ENCODE peak calls at places on chromosomes 12 and 14, in four cellular contexts. One of them, this sample, is unnamed.

GRCh38 chr14:81716953-81717352 is 183.3 kb upstream of the SEL1L start:
- DNase-seq in prostate gland: no peak
- DNase-seq in gastrocnemius medialis: no peak
- DNase-seq in stimulated activated effector memory CD8-positive, alpha-beta T cell treated with anti-CD3 and anti-CD28 coated beads, Interleukin-12 subunit alpha, Interleukin-12 subunit beta, amount 100 ng/mL, for 72 hours: no peak
- DNase-seq in this sample: no peak

GRCh38 chr12:90905691-90906370 is 49.1 kb downstream of the CCER1 start:
- DNase-seq in gastrocnemius medialis: no peak
- DNase-seq in stimulated activated effector memory CD8-positive, alpha-beta T cell treated with anti-CD3 and anti-CD28 coated beads, Interleukin-12 subunit alpha, Interleukin-12 subunit beta, amount 100 ng/mL, for 72 hours: no peak
- DNase-seq in prostate gland: no peak
- DNase-seq in this sample: no peak

GRCh38 chr12:7439579-7440505 is 4.1 kb downstream of the CD163L1 start:
- DNase-seq in stimulated activated effector memory CD8-positive, alpha-beta T cell treated with anti-CD3 and anti-CD28 coated beads, Interleukin-12 subunit alpha, Interleukin-12 subunit beta, amount 100 ng/mL, for 72 hours: no peak
- DNase-seq in prostate gland: no peak
- DNase-seq in gastrocnemius medialis: no peak
- DNase-seq in this sample: no peak

GRCh38 chr12:117674313-117674712 is 294.5 kb downstream of the KSR2 start:
- DNase-seq in stimulated activated effector memory CD8-positive, alpha-beta T cell treated with anti-CD3 and anti-CD28 coated beads, Interleukin-12 subunit alpha, Interleukin-12 subunit beta, amount 100 ng/mL, for 72 hours: no peak
- DNase-seq in prostate gland: no peak
- DNase-seq in gastrocnemius medialis: no peak
- DNase-seq in this sample: no peak

GRCh38 chr12:538731-539539 is 79.2 kb downstream of the B4GALNT3 start:
- DNase-seq in stimulated activated effector memory CD8-positive, alpha-beta T cell treated with anti-CD3 and anti-CD28 coated beads, Interleukin-12 subunit alpha, Interleukin-12 subunit beta, amount 100 ng/mL, for 72 hours: no peak
- DNase-seq in gastrocnemius medialis: no peak
- DNase-seq in prostate gland: peak
- DNase-seq in this sample: no peak

GRCh38 chr14:35687335-35687939 is 121.7 kb downstream of the RALGAPA1 start:
- DNase-seq in stimulated activated effector memory CD8-positive, alpha-beta T cell treated with anti-CD3 and anti-CD28 coated beads, Interleukin-12 subunit alpha, Interleukin-12 subunit beta, amount 100 ng/mL, for 72 hours: no peak
- DNase-seq in gastrocnemius medialis: no peak
- DNase-seq in prostate gland: peak
- DNase-seq in this sample: no peak

GRCh38 chr12:22529281-22530060 is 14.9 kb downstream of the C2CD5 start:
- DNase-seq in stimulated activated effector memory CD8-positive, alpha-beta T cell treated with anti-CD3 and anti-CD28 coated beads, Interleukin-12 subunit alpha, Interleukin-12 subunit beta, amount 100 ng/mL, for 72 hours: no peak
- DNase-seq in gastrocnemius medialis: no peak
- DNase-seq in prostate gland: no peak
- DNase-seq in this sample: no peak

GRCh38 chr14:65753061-65753460 is 340.5 kb downstream of the FUT8 start:
- DNase-seq in stimulated activated effector memory CD8-positive, alpha-beta T cell treated with anti-CD3 and anti-CD28 coated beads, Interleukin-12 subunit alpha, Interleukin-12 subunit beta, amount 100 ng/mL, for 72 hours: no peak
- DNase-seq in prostate gland: no peak
- DNase-seq in gastrocnemius medialis: no peak
- DNase-seq in this sample: no peak

GRCh38 chr14:105283899-105284298 is 16.9 kb downstream of the BRF1 start:
- DNase-seq in prostate gland: no peak
- DNase-seq in stimulated activated effector memory CD8-positive, alpha-beta T cell treated with anti-CD3 and anti-CD28 coated beads, Interleukin-12 subunit alpha, Interleukin-12 subunit beta, amount 100 ng/mL, for 72 hours: no peak
- DNase-seq in gastrocnemius medialis: no peak
- DNase-seq in this sample: no peak

GRCh38 chr14:39265032-39265431 is 31.3 kb downstream of the MIA2 start:
- DNase-seq in gastrocnemius medialis: no peak
- DNase-seq in stimulated activated effector memory CD8-positive, alpha-beta T cell treated with anti-CD3 and anti-CD28 coated beads, Interleukin-12 subunit alpha, Interleukin-12 subunit beta, amount 100 ng/mL, for 72 hours: no peak
- DNase-seq in prostate gland: no peak
- DNase-seq in this sample: no peak

GRCh38 chr12:46430340-46430948 is 57.9 kb upstream of the SLC38A2 start:
- DNase-seq in prostate gland: no peak
- DNase-seq in gastrocnemius medialis: no peak
- DNase-seq in stimulated activated effector memory CD8-positive, alpha-beta T cell treated with anti-CD3 and anti-CD28 coated beads, Interleukin-12 subunit alpha, Interleukin-12 subunit beta, amount 100 ng/mL, for 72 hours: no peak
- DNase-seq in this sample: no peak

GRCh38 chr14:36588788-36589187 is 6.4 kb upstream of the NKX2-8 start:
- DNase-seq in stimulated activated effector memory CD8-positive, alpha-beta T cell treated with anti-CD3 and anti-CD28 coated beads, Interleukin-12 subunit alpha, Interleukin-12 subunit beta, amount 100 ng/mL, for 72 hours: no peak
- DNase-seq in gastrocnemius medialis: no peak
- DNase-seq in prostate gland: no peak
- DNase-seq in this sample: no peak

GRCh38 chr12:69000069-69000468 is 67.1 kb upstream of the CPM start:
- DNase-seq in prostate gland: no peak
- DNase-seq in stimulated activated effector memory CD8-positive, alpha-beta T cell treated with anti-CD3 and anti-CD28 coated beads, Interleukin-12 subunit alpha, Interleukin-12 subunit beta, amount 100 ng/mL, for 72 hours: no peak
- DNase-seq in gastrocnemius medialis: no peak
- DNase-seq in this sample: no peak

GRCh38 chr14:31059152-31059924 is 33.2 kb upstream of the STRN3 start:
- DNase-seq in prostate gland: no peak
- DNase-seq in gastrocnemius medialis: peak
- DNase-seq in stimulated activated effector memory CD8-positive, alpha-beta T cell treated with anti-CD3 and anti-CD28 coated beads, Interleukin-12 subunit alpha, Interleukin-12 subunit beta, amount 100 ng/mL, for 72 hours: no peak
- DNase-seq in this sample: no peak

GRCh38 chr14:89331398-89331797 is 85.6 kb downstream of the FOXN3 start:
- DNase-seq in prostate gland: no peak
- DNase-seq in stimulated activated effector memory CD8-positive, alpha-beta T cell treated with anti-CD3 and anti-CD28 coated beads, Interleukin-12 subunit alpha, Interleukin-12 subunit beta, amount 100 ng/mL, for 72 hours: no peak
- DNase-seq in gastrocnemius medialis: no peak
- DNase-seq in this sample: no peak

GRCh38 chr12:124544983-124545382 is 22.4 kb downstream of the NCOR2 start:
- DNase-seq in prostate gland: no peak
- DNase-seq in gastrocnemius medialis: no peak
- DNase-seq in stimulated activated effector memory CD8-positive, alpha-beta T cell treated with anti-CD3 and anti-CD28 coated beads, Interleukin-12 subunit alpha, Interleukin-12 subunit beta, amount 100 ng/mL, for 72 hours: no peak
- DNase-seq in this sample: no peak

GRCh38 chr14:31206536-31207286 is 882 bp downstream of the HECTD1 start:
- DNase-seq in stimulated activated effector memory CD8-positive, alpha-beta T cell treated with anti-CD3 and anti-CD28 coated beads, Interleukin-12 subunit alpha, Interleukin-12 subunit beta, amount 100 ng/mL, for 72 hours: peak
- DNase-seq in prostate gland: peak
- DNase-seq in gastrocnemius medialis: no peak
- DNase-seq in this sample: no peak

GRCh38 chr12:110661337-110661972 is 27.5 kb downstream of the HVCN1 start:
- DNase-seq in stimulated activated effector memory CD8-positive, alpha-beta T cell treated with anti-CD3 and anti-CD28 coated beads, Interleukin-12 subunit alpha, Interleukin-12 subunit beta, amount 100 ng/mL, for 72 hours: peak
- DNase-seq in prostate gland: no peak
- DNase-seq in gastrocnemius medialis: no peak
- DNase-seq in this sample: peak

GRCh38 chr14:94449930-94450329 is 2.7 kb downstream of the SERPINA11 start:
- DNase-seq in prostate gland: no peak
- DNase-seq in stimulated activated effector memory CD8-positive, alpha-beta T cell treated with anti-CD3 and anti-CD28 coated beads, Interleukin-12 subunit alpha, Interleukin-12 subunit beta, amount 100 ng/mL, for 72 hours: no peak
- DNase-seq in gastrocnemius medialis: no peak
- DNase-seq in this sample: no peak

GRCh38 chr12:117525766-117526165 is 164.3 kb upstream of the NOS1 start:
- DNase-seq in stimulated activated effector memory CD8-positive, alpha-beta T cell treated with anti-CD3 and anti-CD28 coated beads, Interleukin-12 subunit alpha, Interleukin-12 subunit beta, amount 100 ng/mL, for 72 hours: no peak
- DNase-seq in prostate gland: no peak
- DNase-seq in gastrocnemius medialis: no peak
- DNase-seq in this sample: no peak

GRCh38 chr12:65464930-65465329 is 186.4 kb downstream of the MSRB3 start:
- DNase-seq in gastrocnemius medialis: no peak
- DNase-seq in stimulated activated effector memory CD8-positive, alpha-beta T cell treated with anti-CD3 and anti-CD28 coated beads, Interleukin-12 subunit alpha, Interleukin-12 subunit beta, amount 100 ng/mL, for 72 hours: no peak
- DNase-seq in prostate gland: no peak
- DNase-seq in this sample: no peak

GRCh38 chr12:67698711-67699603 is 50.4 kb downstream of the DYRK2 start:
- DNase-seq in prostate gland: no peak
- DNase-seq in stimulated activated effector memory CD8-positive, alpha-beta T cell treated with anti-CD3 and anti-CD28 coated beads, Interleukin-12 subunit alpha, Interleukin-12 subunit beta, amount 100 ng/mL, for 72 hours: peak
- DNase-seq in gastrocnemius medialis: no peak
- DNase-seq in this sample: no peak

GRCh38 chr12:19239616-19240234 is 110.2 kb downstream of the PLEKHA5 start:
- DNase-seq in stimulated activated effector memory CD8-positive, alpha-beta T cell treated with anti-CD3 and anti-CD28 coated beads, Interleukin-12 subunit alpha, Interleukin-12 subunit beta, amount 100 ng/mL, for 72 hours: no peak
- DNase-seq in prostate gland: no peak
- DNase-seq in gastrocnemius medialis: no peak
- DNase-seq in this sample: no peak

GRCh38 chr14:52075371-52075770 is 6.5 kb upstream of the NID2 start:
- DNase-seq in prostate gland: no peak
- DNase-seq in gastrocnemius medialis: no peak
- DNase-seq in stimulated activated effector memory CD8-positive, alpha-beta T cell treated with anti-CD3 and anti-CD28 coated beads, Interleukin-12 subunit alpha, Interleukin-12 subunit beta, amount 100 ng/mL, for 72 hours: no peak
- DNase-seq in this sample: no peak

GRCh38 chr14:65069874-65070709 is 32.2 kb downstream of the MAX start:
- DNase-seq in stimulated activated effector memory CD8-positive, alpha-beta T cell treated with anti-CD3 and anti-CD28 coated beads, Interleukin-12 subunit alpha, Interleukin-12 subunit beta, amount 100 ng/mL, for 72 hours: no peak
- DNase-seq in prostate gland: peak
- DNase-seq in gastrocnemius medialis: peak
- DNase-seq in this sample: no peak

GRCh38 chr12:119673634-119674033 is 5.7 kb downstream of the PRKAB1 start:
- DNase-seq in stimulated activated effector memory CD8-positive, alpha-beta T cell treated with anti-CD3 and anti-CD28 coated beads, Interleukin-12 subunit alpha, Interleukin-12 subunit beta, amount 100 ng/mL, for 72 hours: no peak
- DNase-seq in gastrocnemius medialis: no peak
- DNase-seq in prostate gland: no peak
- DNase-seq in this sample: no peak

GRCh38 chr14:93936245-93936644 is 9.1 kb downstream of the FAM181A start:
- DNase-seq in prostate gland: no peak
- DNase-seq in gastrocnemius medialis: no peak
- DNase-seq in stimulated activated effector memory CD8-positive, alpha-beta T cell treated with anti-CD3 and anti-CD28 coated beads, Interleukin-12 subunit alpha, Interleukin-12 subunit beta, amount 100 ng/mL, for 72 hours: no peak
- DNase-seq in this sample: no peak

GRCh38 chr12:132222096-132222807 is 78.0 kb downstream of the NOC4L start:
- DNase-seq in stimulated activated effector memory CD8-positive, alpha-beta T cell treated with anti-CD3 and anti-CD28 coated beads, Interleukin-12 subunit alpha, Interleukin-12 subunit beta, amount 100 ng/mL, for 72 hours: no peak
- DNase-seq in prostate gland: no peak
- DNase-seq in gastrocnemius medialis: no peak
- DNase-seq in this sample: no peak

GRCh38 chr12:120466560-120467315 is 2.8 kb downstream of the SRSF9 start:
- DNase-seq in gastrocnemius medialis: no peak
- DNase-seq in prostate gland: peak
- DNase-seq in stimulated activated effector memory CD8-positive, alpha-beta T cell treated with anti-CD3 and anti-CD28 coated beads, Interleukin-12 subunit alpha, Interleukin-12 subunit beta, amount 100 ng/mL, for 72 hours: no peak
- DNase-seq in this sample: no peak

GRCh38 chr12:116708826-116709756 is 28.8 kb downstream of the SPRING1 start:
- DNase-seq in prostate gland: peak
- DNase-seq in gastrocnemius medialis: no peak
- DNase-seq in stimulated activated effector memory CD8-positive, alpha-beta T cell treated with anti-CD3 and anti-CD28 coated beads, Interleukin-12 subunit alpha, Interleukin-12 subunit beta, amount 100 ng/mL, for 72 hours: peak
- DNase-seq in this sample: peak

GRCh38 chr12:3105690-3106479 is 28.7 kb downstream of the TSPAN9 start:
- DNase-seq in gastrocnemius medialis: no peak
- DNase-seq in stimulated activated effector memory CD8-positive, alpha-beta T cell treated with anti-CD3 and anti-CD28 coated beads, Interleukin-12 subunit alpha, Interleukin-12 subunit beta, amount 100 ng/mL, for 72 hours: no peak
- DNase-seq in prostate gland: no peak
- DNase-seq in this sample: no peak

GRCh38 chr14:38961136-38961535 is 141.9 kb downstream of the SEC23A start:
- DNase-seq in stimulated activated effector memory CD8-positive, alpha-beta T cell treated with anti-CD3 and anti-CD28 coated beads, Interleukin-12 subunit alpha, Interleukin-12 subunit beta, amount 100 ng/mL, for 72 hours: no peak
- DNase-seq in prostate gland: no peak
- DNase-seq in gastrocnemius medialis: no peak
- DNase-seq in this sample: no peak

This sample was measured in tibial nerve.